ENCODE peak calls at places on chromosomes 2 and 18, in six cellular contexts. Q, G, P, I, M and S are unnamed samples.

GRCh38 chr2:20381457-20381856 is 30.8 kb upstream of the PUM2 start:
- DNase-seq in Q (peak; percentile 36), G (peak; percentile 55), M (no peak), I (peak; percentile 49), P (peak; percentile 28), S (peak; percentile 81)

GRCh38 chr2:158602027-158602426 is 145.3 kb downstream of the PKP4 start:
- DNase-seq in P (no peak), G (no peak), M (no peak), Q (no peak), I (no peak), S (no peak)

GRCh38 chr2:84879595-84880394 is 1.1 kb downstream of the TRABD2A start:
- DNase-seq in G (peak; percentile 19), I (peak; percentile 27), Q (no peak), P (peak; percentile 68), M (peak; percentile 63), S (no peak)

GRCh38 chr2:162123806-162124758 is 28.0 kb downstream of the GCG start:
- DNase-seq in I (peak; percentile 54), Q (peak; percentile 38), M (peak; percentile 70), P (peak; percentile 68), G (peak; percentile 79), S (peak; percentile 73)

GRCh38 chr2:144240656-144241339 is 279.1 kb downstream of the ZEB2 start:
- DNase-seq in G (no peak), M (peak; percentile 32), P (peak; percentile 43), Q (no peak), I (no peak), S (no peak)

GRCh38 chr18:79796531-79797390 is 977 bp upstream of the KCNG2 start:
- DNase-seq in P (peak; percentile 31), Q (no peak), G (no peak), I (peak; percentile 39), M (peak; percentile 53), S (peak; percentile 21)

GRCh38 chr18:44651453-44651852 is 29.2 kb upstream of the SETBP1 start:
- DNase-seq in P (no peak), M (peak; percentile 21), I (peak; percentile 78), G (peak; percentile 39), Q (peak; percentile 63), S (peak; percentile 46)

GRCh38 chr2:239724194-239724849 is 300.8 kb downstream of the NDUFA10 start:
- DNase-seq in M (no peak), P (no peak), Q (no peak), I (no peak), G (no peak), S (no peak)

GRCh38 chr2:168155680-168156079 is 91.7 kb downstream of the STK39 start:
- DNase-seq in Q (no peak), P (no peak), G (no peak), I (no peak), M (no peak), S (no peak)

DNA sequence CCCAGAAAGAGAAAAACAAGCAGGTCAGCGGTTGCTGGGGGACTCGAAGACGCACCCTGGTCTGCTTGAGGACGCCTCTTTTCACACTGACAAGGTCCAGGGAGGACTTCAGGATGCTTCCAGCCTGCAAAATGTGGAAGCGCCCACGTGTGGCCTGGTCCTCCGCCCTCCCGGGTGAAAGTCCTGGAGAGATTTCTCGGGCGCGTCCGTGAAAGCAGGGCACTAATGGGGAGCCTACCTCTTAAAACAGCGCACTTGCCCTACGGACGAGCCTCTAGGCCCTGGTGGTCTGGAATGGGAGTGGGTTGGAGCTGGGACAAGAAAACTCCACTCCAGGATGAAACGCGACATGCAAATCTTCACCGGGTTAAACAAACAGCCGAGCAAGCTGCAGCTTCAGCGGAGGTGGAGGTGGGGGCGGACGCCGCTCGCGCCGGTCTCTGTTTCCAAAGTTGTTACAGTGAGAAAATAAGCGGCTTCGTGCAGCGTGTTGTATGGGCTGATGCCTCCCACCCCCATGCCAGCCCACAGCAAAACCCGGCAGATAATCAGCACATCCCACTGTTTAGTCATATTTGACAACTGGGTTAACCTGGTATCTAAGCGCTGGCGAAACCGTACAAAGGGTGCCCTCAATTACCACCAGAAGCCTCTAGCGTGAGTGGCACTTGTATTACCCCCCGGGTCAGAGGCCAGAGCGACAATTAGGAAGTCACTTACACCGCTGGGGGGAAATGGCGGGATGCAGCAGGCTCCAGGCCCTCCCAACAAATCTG is 1.1 kb upstream of the SP9 start:
- DNase-seq in I (no peak), P (peak; percentile 54), Q (no peak), G (no peak), M (peak; percentile 46), S (no peak)
- TF ChIP-seq EZH2 in I (no peak), P (peak; percentile 96), Q (peak; percentile 53), G (peak; percentile 92), M (peak; percentile 87), S (no peak)

GRCh38 chr18:47260924-47261701 is 9.7 kb upstream of the SKOR2 start:
- DNase-seq in G (no peak), M (peak; percentile 73), I (no peak), P (peak; percentile 54), Q (no peak), S (no peak)
- TF ChIP-seq EZH2 in G (peak; percentile 24), M (no peak), I (no peak), P (no peak), Q (no peak), S (peak; percentile 59)

GRCh38 chr2:174326880-174327558 is 7.7 kb upstream of the SP9 start:
- DNase-seq in G (no peak), I (no peak), P (peak; percentile 56), M (peak; percentile 55), Q (no peak), S (no peak)

GRCh38 chr2:174329157-174329715 is 5.5 kb upstream of the SP9 start:
- DNase-seq in G (no peak), Q (no peak), P (no peak), M (no peak), I (no peak), S (no peak)

GRCh38 chr2:174328309-174329156 is 6.2 kb upstream of the SP9 start:
- DNase-seq in P (peak; percentile 57), I (peak; percentile 55), M (peak; percentile 74), Q (no peak), G (peak; percentile 29), S (no peak)

GRCh38 chr2:174327559-174327897 is 7.2 kb upstream of the SP9 start:
- DNase-seq in M (no peak), I (no peak), G (no peak), P (no peak), Q (no peak), S (no peak)

DNA sequence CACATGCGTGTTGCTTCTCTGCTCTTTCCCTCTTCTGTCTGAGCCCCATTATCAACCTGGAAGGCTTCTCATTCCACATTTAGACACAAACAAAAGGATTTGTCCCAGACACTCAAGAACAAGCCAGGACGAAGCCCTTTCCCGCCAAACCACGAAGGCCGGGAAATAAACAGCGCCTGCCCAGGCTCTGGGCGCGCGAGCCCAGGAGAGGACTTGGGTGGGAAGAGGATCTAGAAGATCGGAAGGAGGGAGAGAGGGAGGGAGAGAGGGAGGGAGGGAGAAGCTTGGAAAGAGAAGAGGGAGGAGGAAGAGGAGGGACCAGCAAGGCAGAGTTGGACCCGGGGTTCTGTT is 6.8 kb upstream of the SP9 start:
- DNase-seq in G (no peak), P (peak; percentile 43), I (peak; percentile 27), Q (no peak), M (no peak), S (no peak)
- TF ChIP-seq EZH2 in G (peak; percentile 28), P (no peak), I (no peak), Q (no peak), M (peak; percentile 93), S (no peak)

GRCh38 chr2:200498316-200498715 is 11.6 kb downstream of the KCTD18 start:
- DNase-seq in P (no peak), G (no peak), I (peak; percentile 61), M (no peak), Q (no peak), S (peak; percentile 11)

GRCh38 chr2:200492656-200493055 is 17.2 kb downstream of the KCTD18 start:
- DNase-seq in Q (no peak), G (no peak), M (no peak), I (no peak), P (no peak), S (no peak)

GRCh38 chr2:200494048-200494447 is 15.8 kb downstream of the KCTD18 start:
- DNase-seq in I (no peak), G (no peak), P (no peak), M (no peak), Q (no peak), S (no peak)

GRCh38 chr2:200496696-200497095 is 13.2 kb downstream of the KCTD18 start:
- DNase-seq in I (no peak), M (no peak), G (no peak), Q (no peak), P (no peak), S (no peak)
- TF ChIP-seq EZH2 in I (no peak), M (no peak), G (no peak), Q (no peak), P (no peak), S (no peak)

GRCh38 chr2:11530864-11531451 is 2.9 kb upstream of the GREB1 start:
- DNase-seq in I (no peak), Q (no peak), G (no peak), P (no peak), M (no peak), S (no peak)
- TF ChIP-seq EZH2 in I (no peak), Q (no peak), G (no peak), P (no peak), M (no peak), S (no peak)

GRCh38 chr18:57429607-57430165 is 5.5 kb upstream of the ONECUT2 start:
- DNase-seq in G (no peak), M (peak; percentile 60), P (peak; percentile 83), Q (no peak), I (no peak), S (no peak)

GRCh38 chr18:57425096-57425495 is 10.1 kb upstream of the ONECUT2 start:
- DNase-seq in I (no peak), P (no peak), G (no peak), Q (no peak), M (no peak), S (no peak)

GRCh38 chr18:57426187-57426586 is 9.0 kb upstream of the ONECUT2 start:
- DNase-seq in M (no peak), G (no peak), P (no peak), Q (no peak), I (no peak), S (no peak)

GRCh38 chr18:57428221-57429150 is 6.7 kb upstream of the ONECUT2 start:
- DNase-seq in P (peak; percentile 68), I (peak; percentile 13), Q (no peak), G (no peak), M (peak; percentile 56), S (no peak)

DNA sequence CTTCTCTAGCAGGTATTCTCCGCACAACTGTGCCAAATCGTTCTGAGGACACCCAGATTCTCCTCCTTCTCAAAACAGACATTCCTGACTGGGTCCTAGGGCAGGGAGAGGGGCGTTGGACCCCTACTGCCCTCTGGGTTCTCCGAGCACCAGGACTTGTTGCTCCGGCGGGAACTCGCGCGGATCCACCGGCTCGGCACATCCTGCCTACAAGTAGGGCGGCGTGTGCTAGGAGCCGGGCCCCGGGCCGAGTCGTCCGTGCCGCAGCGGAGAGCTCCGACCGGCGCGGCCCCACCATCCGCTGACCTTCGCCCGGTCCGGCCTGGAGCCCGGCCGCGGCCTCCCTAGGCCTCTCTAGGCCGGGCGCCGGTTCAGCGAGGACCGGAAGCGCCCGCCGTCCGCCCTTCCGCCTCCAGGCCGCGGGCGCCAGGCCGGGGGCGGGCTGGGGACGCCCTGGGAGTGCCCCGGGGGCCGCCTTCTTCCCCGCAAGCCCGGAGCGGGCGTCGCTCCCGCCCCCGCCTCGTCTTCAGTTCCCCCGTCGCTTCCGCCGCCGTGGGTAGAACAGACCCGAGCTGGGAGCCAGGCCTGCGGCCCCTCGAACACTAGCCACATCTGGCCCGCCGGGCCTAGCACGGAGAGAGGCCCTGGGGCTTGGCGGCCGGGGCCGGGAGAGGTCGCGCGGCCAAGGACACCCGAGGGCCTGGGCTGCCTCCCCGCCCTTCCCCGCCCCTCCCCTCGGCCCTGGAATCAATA is 7.6 kb upstream of the ONECUT2 start:
- DNase-seq in M (peak; percentile 73), P (peak; percentile 73), G (peak; percentile 46), I (peak; percentile 4), Q (no peak), S (no peak)
- TF ChIP-seq EZH2 in M (peak; percentile 45), P (no peak), G (peak; percentile 49), I (peak; percentile 9), Q (peak; percentile 75), S (peak; percentile 79)

GRCh38 chr2:172101707-172102158 is 967 bp downstream of the DLX2 start:
- DNase-seq in M (peak; percentile 70), Q (no peak), P (peak; percentile 51), I (peak; percentile 70), G (no peak), S (peak; percentile 80)
- TF ChIP-seq EZH2 in M (no peak), Q (no peak), P (peak; percentile 90), I (no peak), G (peak; percentile 78), S (no peak)